ENCODE peak calls at places on chromosomes 4 and X, in five cellular contexts. C is A549, E is K562, D is H1, M is HepG2. F is an unnamed sample.

GRCh38 chr4:47839259-47839658 is 1.4 kb upstream of the CORIN start:
- DNase-seq in E (no peak), C (no peak), M (no peak), D (no peak), F (peak)

GRCh38 chrX:40573763-40574162 is 7.0 kb upstream of the ATP6AP2 start:
- DNase-seq in D (peak), C (no peak), E (peak), M (peak), F (peak)

GRCh38 chr4:143294310-143294709 is 42.4 kb upstream of the GAB1 start:
- DNase-seq in M (no peak), E (no peak), D (no peak), C (no peak), F (peak)

GRCh38 chr4:146450524-146450923 is 71.2 kb downstream of the SLC10A7 start:
- DNase-seq in M (no peak), E (no peak), C (no peak), D (no peak), F (peak)

GRCh38 chrX:952816-953215 is 259.6 kb downstream of the CRLF2 start:
- DNase-seq in E (no peak), C (no peak), M (no peak), D (no peak), F (no peak)

GRCh38 chr4:6991771-6992557 is 51.2 kb upstream of the TADA2B start:
- DNase-seq in M (no peak), C (no peak), E (no peak), D (no peak), F (peak)

GRCh38 chr4:108360857-108361820 is 192.4 kb upstream of the LEF1 start:
- DNase-seq in E (peak), C (no peak), M (no peak), D (peak), F (peak)

GRCh38 chr4:1459081-1459480 is 52.8 kb upstream of the NKX1-1 start:
- DNase-seq in M (no peak), E (no peak), C (no peak), D (no peak), F (no peak)

GRCh38 chr4:168677063-168677462 is 180.2 kb downstream of the PALLD start:
- DNase-seq in C (no peak), D (no peak), E (no peak), M (no peak), F (no peak)

GRCh38 chr4:154617820-154618317 is 5.4 kb upstream of the FGG start:
- DNase-seq in C (no peak), D (no peak), M (peak), E (no peak), F (no peak)

GRCh38 chr4:1297023-1297395 is 7.3 kb downstream of the MAEA start:
- DNase-seq in E (no peak), M (no peak), D (no peak), C (no peak), F (no peak)

GRCh38 chr4:109315818-109316217 is 13.4 kb upstream of the COL25A1 start:
- DNase-seq in C (no peak), E (peak), D (no peak), M (no peak), F (peak)

GRCh38 chr4:80767944-80768343 is 262.6 kb upstream of the BMP3 start:
- DNase-seq in M (no peak), D (no peak), C (no peak), E (no peak), F (peak)

GRCh38 chr4:74188912-74189311 is 31.0 kb downstream of the MTHFD2L start:
- DNase-seq in C (no peak), E (no peak), D (no peak), M (no peak), F (no peak)

GRCh38 chr4:113869743-113870375 is 108.3 kb upstream of the CAMK2D start:
- DNase-seq in E (no peak), M (no peak), C (no peak), D (no peak), F (peak)

GRCh38 chr4:156169011-156169410 is 215.3 kb upstream of the CTSO start:
- DNase-seq in C (no peak), E (no peak), M (peak), D (peak), F (peak)

GRCh38 chr4:98374643-98375042 is 113.5 kb downstream of the RAP1GDS1 start:
- DNase-seq in D (no peak), M (no peak), C (no peak), E (no peak), F (peak)

GRCh38 chr4:74613266-74613665 is 168.3 kb downstream of the AREG start:
- DNase-seq in C (no peak), M (no peak), D (no peak), E (no peak), F (no peak)

GRCh38 chr4:5897674-5898073 is 4.8 kb upstream of the CRMP1 start:
- DNase-seq in E (no peak), C (no peak), D (no peak), M (no peak), F (no peak)

GRCh38 chr4:87560802-87561201 is 31.6 kb upstream of the SPARCL1 start:
- DNase-seq in D (no peak), M (no peak), E (no peak), C (no peak), F (no peak)

GRCh38 chrX:140664939-140665338 is 44.6 kb upstream of the LINC00632 start:
- DNase-seq in M (peak), D (no peak), E (peak), C (peak), F (peak)

GRCh38 chr4:38160487-38161207 is 200.4 kb downstream of the PTTG2 start:
- DNase-seq in M (peak), C (peak), D (no peak), E (no peak), F (peak)

GRCh38 chr4:185202984-185203379 is 818 bp downstream of the CFAP97 start:
- DNase-seq in C (no peak), M (no peak), E (no peak), D (no peak), F (no peak)

GRCh38 chr4:142474398-142475087 is 371.6 kb downstream of the INPP4B start:
- DNase-seq in E (no peak), M (no peak), C (peak), D (no peak), F (peak)

GRCh38 chrX:74009041-74009440 is 294.9 kb upstream of the ZCCHC13 start:
- DNase-seq in D (no peak), C (no peak), E (no peak), M (no peak), F (peak)

GRCh38 chr4:99806545-99806944 is 10.1 kb upstream of the DAPP1 start:
- DNase-seq in M (no peak), D (no peak), E (no peak), C (no peak), F (no peak)

GRCh38 chr4:182348947-182349346 is 105.7 kb downstream of the TENM3 start:
- DNase-seq in D (no peak), E (no peak), M (no peak), C (no peak), F (no peak)

GRCh38 chr4:47562297-47562696 is 77.2 kb downstream of the ATP10D start:
- DNase-seq in E (no peak), M (no peak), C (no peak), D (no peak), F (no peak)

GRCh38 chrX:3449287-3449686 is 102.8 kb upstream of the MXRA5 start:
- DNase-seq in M (no peak), C (no peak), D (no peak), E (no peak), F (no peak)

GRCh38 chr4:125639182-125639621 is 324.4 kb downstream of the FAT4 start:
- DNase-seq in E (no peak), D (peak), M (no peak), C (no peak), F (peak)

GRCh38 chrX:9611436-9612145 is 146.7 kb downstream of the TBL1X start:
- DNase-seq in D (no peak), E (no peak), M (peak), C (no peak), F (no peak)

GRCh38 chrX:112759512-112759911 is 79.8 kb upstream of the LHFPL1 start:
- DNase-seq in E (no peak), C (no peak), M (no peak), D (no peak), F (no peak)

GRCh38 chr4:101948055-101948454 is 157.5 kb downstream of the BANK1 start:
- DNase-seq in D (no peak), M (no peak), C (no peak), E (no peak), F (no peak)

GRCh38 chr4:24774452-24774851 is 20.9 kb upstream of the SOD3 start:
- DNase-seq in C (no peak), E (no peak), D (no peak), M (no peak), F (peak)

GRCh38 chrX:44431206-44431605 is 87.7 kb upstream of the EFHC2 start:
- DNase-seq in C (peak), D (no peak), E (no peak), M (peak), F (peak)

GRCh38 chrX:50988649-50989048 is 78.1 kb downstream of the BMP15 start:
- DNase-seq in M (no peak), D (no peak), C (peak), E (peak), F (peak)

GRCh38 chr4:176400816-176401461 is 81.2 kb downstream of the SPCS3 start:
- DNase-seq in C (no peak), D (no peak), M (no peak), E (no peak), F (peak)

GRCh38 chr4:176406736-176407135 is 87.0 kb downstream of the SPCS3 start:
- DNase-seq in M (no peak), C (no peak), D (no peak), E (no peak), F (peak)

GRCh38 chr4:176409627-176410026 is 89.9 kb downstream of the SPCS3 start:
- DNase-seq in C (no peak), E (no peak), M (no peak), D (no peak), F (peak)

GRCh38 chr4:176406297-176406696 is 86.5 kb downstream of the SPCS3 start:
- DNase-seq in M (no peak), C (no peak), D (no peak), E (no peak), F (no peak)

DNA sequence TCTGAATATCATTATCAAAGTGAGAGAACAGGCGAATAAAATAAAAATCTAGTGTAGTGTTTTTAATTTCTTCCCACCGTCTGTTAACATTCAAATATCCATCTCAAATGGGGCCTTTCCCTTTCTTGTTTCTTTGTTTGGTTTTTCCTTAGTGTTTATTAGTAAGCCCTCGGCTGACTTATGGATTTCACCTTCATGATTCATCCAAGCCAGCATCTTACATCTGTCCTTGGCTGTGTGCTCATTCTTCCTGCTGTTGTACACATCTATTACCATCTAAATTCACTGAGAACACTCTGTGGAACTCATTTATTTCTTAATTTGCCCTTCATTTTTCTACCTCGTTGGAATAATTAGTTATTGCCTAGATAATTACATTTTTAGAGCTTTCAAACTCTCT is 84.8 kb downstream of the SPCS3 start:
- DNase-seq in C (no peak), M (no peak), E (no peak), D (no peak), F (peak)
- TF ChIP-seq MAFK in C (no peak), M (no peak), E (no peak), D (no peak), F (no peak)

GRCh38 chr4:3836802-3837601 is 70.8 kb downstream of the ADRA2C start:
- DNase-seq in M (peak), C (no peak), E (peak), D (no peak), F (no peak)
- TF ChIP-seq MAFK in M (peak), C (no peak), E (no peak), D (no peak), F (no peak)

DNA sequence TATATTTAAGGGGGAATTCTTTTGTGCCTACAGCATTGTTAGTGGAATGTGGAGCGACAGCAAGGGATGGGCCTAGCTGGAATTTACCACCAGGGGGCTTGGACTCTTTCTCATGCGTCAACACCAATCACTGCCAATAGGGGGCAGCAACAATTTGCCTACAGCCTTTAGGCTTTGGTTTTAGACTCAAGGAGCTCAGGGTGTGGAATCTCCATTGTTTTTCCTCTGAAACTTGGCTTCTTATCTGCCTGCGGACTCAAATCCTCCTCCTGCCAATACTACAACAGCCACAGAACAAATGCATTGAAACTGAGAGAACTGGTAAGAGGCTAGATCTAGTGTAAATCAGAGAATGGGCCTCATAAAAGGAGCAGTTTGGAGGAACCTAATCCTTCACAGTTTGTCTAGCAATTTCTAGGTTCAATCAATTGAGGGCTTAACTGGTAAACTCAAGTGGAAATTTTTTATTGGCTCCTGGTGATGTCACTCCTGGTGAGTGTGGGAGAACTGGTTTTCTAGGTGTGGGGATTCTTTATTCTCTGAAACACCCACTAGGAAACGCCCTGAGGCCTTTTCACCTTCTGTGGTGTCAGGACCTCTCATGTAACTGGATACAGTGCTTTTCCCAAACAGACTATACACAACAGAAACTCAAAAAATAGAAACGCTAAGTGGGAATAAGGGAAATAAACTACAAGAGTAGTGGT is 27.9 kb upstream of the TMSB4X start:
- DNase-seq in E (peak), C (peak), M (peak), D (peak), F (peak)
- TF ChIP-seq MAFK in E (peak), C (no peak), M (no peak), D (no peak), F (no peak)

DNA sequence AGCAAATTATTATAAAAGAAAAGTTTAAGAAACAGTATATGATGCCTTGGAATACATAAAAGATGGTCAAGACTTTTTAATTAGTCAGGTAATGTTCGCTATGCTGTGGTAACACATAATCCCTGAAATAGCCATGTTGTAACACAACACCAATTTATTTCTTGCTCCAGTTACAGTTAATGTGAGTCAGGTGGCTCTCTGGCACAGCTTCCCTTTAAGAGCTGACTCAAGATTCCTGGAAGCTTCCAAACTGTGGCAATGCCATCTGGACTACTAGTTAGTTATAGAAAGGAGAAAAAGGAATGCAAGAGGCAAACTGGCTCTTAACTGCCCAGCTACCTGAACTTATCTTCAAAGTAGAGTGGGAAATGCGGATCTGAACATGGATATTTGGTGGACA is 210.5 kb downstream of the CHM start:
- DNase-seq in E (no peak), C (no peak), D (no peak), M (no peak), F (peak)
- TF ChIP-seq MAFK in E (no peak), C (no peak), D (no peak), M (no peak), F (no peak)

GRCh38 chr4:107018336-107018735 is 17.8 kb downstream of the DKK2 start:
- DNase-seq in D (no peak), M (no peak), C (no peak), E (no peak), F (no peak)
- TF ChIP-seq MAFK in D (no peak), M (no peak), C (no peak), E (no peak), F (no peak)

DNA sequence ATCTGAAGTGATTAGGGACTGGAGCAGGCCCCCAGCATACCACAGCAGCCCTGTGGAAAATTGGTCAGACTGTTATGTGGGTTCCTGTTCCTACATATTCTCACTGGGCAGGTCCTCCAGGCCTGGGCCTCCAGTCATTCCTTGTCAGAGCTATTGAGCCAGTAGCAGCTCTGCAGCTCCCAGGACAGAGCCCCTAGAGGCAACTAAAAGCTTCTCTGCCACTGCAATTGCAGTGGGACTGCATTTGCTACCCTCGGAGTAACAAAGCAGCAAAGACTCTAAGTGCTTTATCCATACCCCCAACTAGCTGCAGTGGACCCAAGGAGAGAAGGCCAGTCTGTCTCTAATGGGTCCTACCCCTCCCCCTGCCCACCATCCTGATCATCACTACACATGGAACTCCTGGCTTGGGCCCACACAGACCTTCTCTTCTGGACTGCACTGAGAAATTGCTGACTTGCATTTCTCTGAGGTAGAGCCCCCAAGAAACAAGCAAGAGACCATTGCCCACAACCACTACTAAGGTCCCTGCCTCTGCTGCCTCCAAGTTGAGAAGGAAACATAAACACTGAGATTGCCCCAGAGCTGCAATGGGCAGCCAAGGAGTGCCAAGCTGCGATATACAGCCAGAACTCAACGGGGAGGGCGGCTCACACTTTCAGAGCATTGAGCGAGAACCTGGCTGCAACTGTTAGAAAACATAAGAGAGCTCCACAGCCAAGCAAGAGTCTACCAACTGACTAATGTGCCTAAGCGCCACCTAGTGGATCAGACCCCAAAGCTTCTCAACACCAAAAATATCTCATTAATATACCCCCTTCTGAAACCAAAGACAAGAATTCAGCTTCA is 738.7 kb upstream of the NDST4 start:
- DNase-seq in E (peak), D (peak), M (peak), C (no peak), F (no peak)
- TF ChIP-seq MAFK in E (peak), D (peak), M (peak), C (peak), F (peak)